ENCODE peak calls at places on chromosomes 12 and 14, in four cellular contexts. O, G, P and B are unnamed samples.

GRCh38 chr14:92490239-92490959 is 23.2 kb upstream of the RIN3 start:
- DNase-seq in O (no peak), P (peak), G (no peak), B (no peak)

GRCh38 chr12:737117-737739 is 15.2 kb upstream of the WNK1 start:
- DNase-seq in P (no peak), G (no peak), O (no peak), B (no peak)

GRCh38 chr12:48973992-48974673 is 2.6 kb upstream of the WNT10B start:
- DNase-seq in P (no peak), G (peak), O (peak), B (no peak)

GRCh38 chr14:103228076-103228806 is 105.0 kb downstream of the TNFAIP2 start:
- DNase-seq in O (no peak), G (no peak), P (no peak), B (no peak)

GRCh38 chr12:51752490-51752889 is 96.0 kb downstream of the FIGNL2 start:
- DNase-seq in G (peak), O (no peak), P (peak), B (no peak)

GRCh38 chr12:57632369-57632897 is 568 bp downstream of the B4GALNT1 start:
- DNase-seq in P (no peak), G (no peak), O (peak), B (no peak)

GRCh38 chr12:11664101-11664500 is 14.6 kb downstream of the ETV6 start:
- DNase-seq in G (no peak), O (no peak), P (no peak), B (no peak)

GRCh38 chr14:99602054-99602787 is 1.8 kb downstream of the CCDC85C start:
- DNase-seq in P (no peak), G (no peak), O (no peak), B (no peak)

GRCh38 chr12:90945070-90945649 is 9.8 kb downstream of the CCER1 start:
- DNase-seq in O (no peak), P (no peak), G (peak), B (no peak)

GRCh38 chr14:75063013-75063412 is 811 bp downstream of the ACYP1 start:
- DNase-seq in O (no peak), G (no peak), P (no peak), B (no peak)

GRCh38 chr12:38934078-38934584 is 28.7 kb upstream of the CPNE8 start:
- DNase-seq in O (no peak), P (no peak), G (no peak), B (no peak)

GRCh38 chr12:102216086-102216691 is 18.6 kb upstream of the PMCH start:
- DNase-seq in O (no peak), P (no peak), G (peak), B (no peak)

GRCh38 chr12:14454098-14454907 is 88.8 kb downstream of the ATF7IP start:
- DNase-seq in P (no peak), G (peak), O (no peak), B (peak)

GRCh38 chr14:105316968-105317498 is 2.5 kb downstream of the PACS2 start:
- DNase-seq in P (no peak), O (no peak), G (no peak), B (no peak)

GRCh38 chr12:6180300-6181051 is 19.7 kb upstream of the CD9 start:
- DNase-seq in O (no peak), G (peak), P (no peak), B (no peak)